ENCODE peak calls at places on chromosomes 16 and 17, in five cellular contexts. R is KBM-7, U is head of caudate nucleus, K is HEK293T, X is ascending aorta. Q is an unnamed sample.
A peak's percentile ranks its signal among the peaks of the same experiment; 100 is the strongest.

GRCh38 chr17:16945513-16946201 is 26.3 kb downstream of the TNFRSF13B start:
- DNase-seq in U (no peak), K (peak; percentile 9), X (no peak), R (peak; percentile 5), Q (no peak)

GRCh38 chr17:79496422-79497005 is 114.3 kb downstream of the RBFOX3 start:
- DNase-seq in R (no peak), K (no peak), U (peak; percentile 23), X (no peak), Q (no peak)

GRCh38 chr16:29925173-29925804 is 737 bp downstream of the KCTD13 start:
- DNase-seq in R (peak; percentile 26), U (no peak), X (no peak), K (no peak), Q (no peak)

GRCh38 chr16:23504076-23504452 is 6.2 kb downstream of the GGA2 start:
- DNase-seq in K (no peak), R (no peak), X (peak; percentile 74), U (no peak), Q (no peak)

GRCh38 chr17:73261952-73262675 is 434 bp upstream of the CPSF4L start:
- DNase-seq in U (peak; percentile 74), X (no peak), K (no peak), R (no peak), Q (no peak)

GRCh38 chr17:75508122-75508719 is 7.1 kb downstream of the CASKIN2 start:
- DNase-seq in U (no peak), X (no peak), K (no peak), R (no peak), Q (no peak)

GRCh38 chr16:78444-79145 is 570 bp downstream of the MPG start:
- DNase-seq in U (no peak), X (peak; percentile 77), K (peak; percentile 31), R (no peak), Q (no peak)

GRCh38 chr16:72428611-72429376 is 256.8 kb upstream of the PMFBP1 start:
- DNase-seq in U (peak; percentile 81), X (no peak), R (no peak), K (no peak), Q (no peak)

GRCh38 chr17:65022751-65023421 is 33.7 kb downstream of the GNA13 start:
- DNase-seq in U (no peak), R (no peak), X (no peak), K (peak; percentile 19), Q (peak; percentile 36)

GRCh38 chr17:53707546-53707945 is 115.2 kb upstream of the KIF2B start:
- DNase-seq in X (no peak), K (no peak), R (no peak), U (no peak), Q (no peak)

GRCh38 chr17:60563743-60564142 is 36.2 kb upstream of the PPM1D start:
- DNase-seq in X (no peak), K (no peak), U (no peak), R (no peak), Q (no peak)

GRCh38 chr16:19883296-19883951 is 1.2 kb downstream of the GPRC5B start:
- DNase-seq in K (no peak), R (peak; percentile 29), X (no peak), U (peak; percentile 83), Q (no peak)

GRCh38 chr16:4271176-4272113 is 1.4 kb downstream of the TFAP4 start:
- DNase-seq in U (peak; percentile 96), X (peak; percentile 95), R (peak; percentile 89), K (peak; percentile 84), Q (peak; percentile 63)

GRCh38 chr17:80386341-80386740 is 28.6 kb upstream of the ENDOV start:
- DNase-seq in R (no peak), U (no peak), X (no peak), K (no peak), Q (no peak)

GRCh38 chr17:869067-869466 is 86.9 kb downstream of the MRM3 start:
- DNase-seq in R (no peak), U (peak; percentile 16), X (peak; percentile 82), K (no peak), Q (no peak)

GRCh38 chr16:8885674-8886592 is 3.8 kb downstream of the LITAFD start:
- DNase-seq in K (no peak), X (no peak), R (no peak), U (no peak), Q (no peak)

GRCh38 chr17:49016775-49017463 is 19.7 kb downstream of the IGF2BP1 start:
- DNase-seq in R (no peak), X (no peak), K (no peak), U (peak; percentile 24), Q (no peak)

GRCh38 chr17:40518401-40519088 is 17.1 kb upstream of the TNS4 start:
- DNase-seq in U (no peak), X (peak; percentile 41), K (no peak), R (no peak), Q (no peak)

GRCh38 chr16:51048544-51048943 is 102.5 kb downstream of the SALL1 start:
- DNase-seq in K (no peak), X (no peak), U (no peak), R (no peak), Q (no peak)

GRCh38 chr16:53620476-53620875 is 83.2 kb downstream of the RPGRIP1L start:
- DNase-seq in U (no peak), X (no peak), R (no peak), K (no peak), Q (no peak)

GRCh38 chr16:61263400-61263799 is 772.8 kb downstream of the CDH8 start:
- DNase-seq in R (no peak), X (no peak), U (no peak), K (no peak), Q (no peak)

GRCh38 chr17:80948961-80949450 is 42.6 kb upstream of the CHMP6 start:
- DNase-seq in U (no peak), X (peak; percentile 62), K (no peak), R (no peak), Q (no peak)

GRCh38 chr17:77372444-77373297 is 231.9 kb downstream of the SEC14L1 start:
- DNase-seq in R (peak; percentile 65), U (peak; percentile 39), K (peak; percentile 76), X (peak; percentile 90), Q (no peak)